ENCODE peak calls at places on chromosome 13, in nine cellular contexts. Y is AG04449, O is transverse colon, L is BJ, A is neural progenitor cell, U is fibroblast of pulmonary artery, K is right cardiac atrium, Z is PC-9, B is GM23248. G is an unnamed sample.

GRCh38 chr13:30730526-30730925 is 4.8 kb upstream of the ALOX5AP start:
- DNase-seq in Y (no peak), O (no peak), L (no peak), A (peak), U (no peak), K (peak), Z (no peak), B (no peak), G (no peak)

GRCh38 chr13:90640976-90641375 is 706.5 kb upstream of the MIR17HG start:
- DNase-seq in Y (no peak), O (no peak), L (peak), A (no peak), U (peak), K (no peak), Z (no peak), B (peak), G (peak)

GRCh38 chr13:77868717-77869116 is 49.9 kb downstream of the EDNRB start:
- DNase-seq in Y (no peak), O (no peak), L (no peak), A (no peak), U (peak), K (no peak), Z (no peak), B (peak), G (peak)

GRCh38 chr13:23921451-23921888 is 24.2 kb upstream of the C1QTNF9B start:
- DNase-seq in Y (no peak), O (no peak), L (no peak), A (peak), U (peak), K (no peak), Z (peak), B (peak), G (peak)

GRCh38 chr13:73913043-73913740 is 221.0 kb downstream of the KLF12 start:
- DNase-seq in Y (peak), O (no peak), L (no peak), A (no peak), U (peak), K (no peak), Z (no peak), B (peak), G (no peak)

GRCh38 chr13:71591380-71591779 is 275.6 kb downstream of the DACH1 start:
- DNase-seq in Y (no peak), O (no peak), L (no peak), A (no peak), U (no peak), K (no peak), Z (no peak), B (no peak), G (no peak)

GRCh38 chr13:31945202-31945978 is 86.2 kb upstream of the FRY start:
- DNase-seq in Y (peak), O (peak), L (peak), A (peak), U (peak), K (peak), Z (peak), B (peak), G (peak)

GRCh38 chr13:75076476-75076875 is 405.5 kb downstream of the TBC1D4 start:
- DNase-seq in Y (no peak), O (no peak), L (no peak), A (peak), U (no peak), K (no peak), Z (no peak), B (no peak), G (no peak)

GRCh38 chr13:49759503-49759902 is 33.0 kb downstream of the KPNA3 start:
- DNase-seq in Y (no peak), O (no peak), L (no peak), A (no peak), U (no peak), K (no peak), Z (no peak), B (no peak), G (peak)

GRCh38 chr13:49443327-49443688 is 556 bp downstream of the CAB39L start:
- DNase-seq in Y (no peak), O (no peak), L (no peak), A (peak), U (peak), K (no peak), Z (no peak), B (peak), G (no peak)

GRCh38 chr13:113562866-113563265 is 21.7 kb upstream of the TFDP1 start:
- DNase-seq in Y (no peak), O (no peak), L (no peak), A (no peak), U (no peak), K (no peak), Z (no peak), B (no peak), G (no peak)

GRCh38 chr13:105894711-105895110 is 640.8 kb downstream of the EFNB2 start:
- DNase-seq in Y (no peak), O (no peak), L (no peak), A (no peak), U (peak), K (no peak), Z (no peak), B (no peak), G (no peak)

GRCh38 chr13:113914333-113915011 is 50.6 kb upstream of the GAS6 start:
- DNase-seq in Y (no peak), O (no peak), L (no peak), A (no peak), U (no peak), K (no peak), Z (no peak), B (no peak), G (no peak)

GRCh38 chr13:111242585-111242984 is 77.9 kb upstream of the TEX29 start:
- DNase-seq in Y (no peak), O (no peak), L (no peak), A (no peak), U (no peak), K (no peak), Z (no peak), B (no peak), G (no peak)

GRCh38 chr13:30616927-30617314 is 799 bp upstream of the USPL1 start:
- DNase-seq in Y (peak), O (peak), L (peak), A (peak), U (peak), K (no peak), Z (peak), B (peak), G (peak)

GRCh38 chr13:26517931-26518330 is 39.6 kb upstream of the WASF3 start:
- DNase-seq in Y (no peak), O (no peak), L (no peak), A (no peak), U (no peak), K (no peak), Z (no peak), B (no peak), G (no peak)

GRCh38 chr13:77386880-77387606 is 60.1 kb upstream of the MYCBP2 start:
- DNase-seq in Y (peak), O (no peak), L (peak), A (no peak), U (peak), K (peak), Z (no peak), B (peak), G (no peak)

GRCh38 chr13:80529734-80530133 is 188.8 kb upstream of the SPRY2 start:
- DNase-seq in Y (no peak), O (no peak), L (no peak), A (no peak), U (no peak), K (no peak), Z (peak), B (no peak), G (no peak)

GRCh38 chr13:113333076-113333475 is 30.9 kb downstream of the GRTP1 start:
- DNase-seq in Y (no peak), O (no peak), L (no peak), A (no peak), U (no peak), K (no peak), Z (peak), B (no peak), G (no peak)

GRCh38 chr13:36712785-36713184 is 39.0 kb downstream of the SERTM1 start:
- DNase-seq in Y (no peak), O (no peak), L (peak), A (no peak), U (peak), K (no peak), Z (no peak), B (peak), G (peak)

GRCh38 chr13:98482476-98483444 is 94.1 kb downstream of the STK24 start:
- DNase-seq in Y (no peak), O (peak), L (no peak), A (peak), U (peak), K (peak), Z (no peak), B (peak), G (no peak)

GRCh38 chr13:22837980-22838615 is 342.7 kb upstream of the SGCG start:
- DNase-seq in Y (no peak), O (no peak), L (no peak), A (no peak), U (no peak), K (peak), Z (no peak), B (no peak), G (no peak)

GRCh38 chr13:35198821-35199220 is 256.8 kb downstream of the NBEA start:
- DNase-seq in Y (no peak), O (no peak), L (no peak), A (no peak), U (no peak), K (no peak), Z (no peak), B (no peak), G (no peak)

GRCh38 chr13:26132756-26133155 is 80.9 kb upstream of the SHISA2 start:
- DNase-seq in Y (no peak), O (no peak), L (no peak), A (peak), U (peak), K (no peak), Z (no peak), B (peak), G (peak)

GRCh38 chr13:27619093-27619705 is 1.1 kb downstream of the LNX2 start:
- DNase-seq in Y (no peak), O (no peak), L (no peak), A (no peak), U (peak), K (peak), Z (no peak), B (peak), G (no peak)

GRCh38 chr13:50127017-50127725 is 111.9 kb downstream of the KCNRG start:
- DNase-seq in Y (no peak), O (peak), L (no peak), A (peak), U (peak), K (peak), Z (no peak), B (peak), G (no peak)

GRCh38 chr13:85431720-85432119 is 367.5 kb downstream of the SLITRK6 start:
- DNase-seq in Y (no peak), O (no peak), L (no peak), A (no peak), U (no peak), K (peak), Z (no peak), B (no peak), G (no peak)

GRCh38 chr13:36163303-36163702 is 32.1 kb upstream of the DCLK1 start:
- DNase-seq in Y (no peak), O (no peak), L (no peak), A (no peak), U (no peak), K (no peak), Z (no peak), B (no peak), G (peak)

GRCh38 chr13:23778007-23778687 is 111.1 kb downstream of the MIPEP start:
- DNase-seq in Y (no peak), O (no peak), L (no peak), A (no peak), U (no peak), K (peak), Z (no peak), B (no peak), G (no peak)

GRCh38 chr13:110976785-110977184 is 61.9 kb upstream of the ANKRD10 start:
- DNase-seq in Y (no peak), O (no peak), L (no peak), A (no peak), U (no peak), K (no peak), Z (no peak), B (no peak), G (no peak)

GRCh38 chr13:97325738-97326137 is 103.6 kb downstream of the MBNL2 start:
- DNase-seq in Y (no peak), O (no peak), L (no peak), A (no peak), U (no peak), K (no peak), Z (no peak), B (no peak), G (no peak)

GRCh38 chr13:30763786-30764440 is 28.6 kb downstream of the ALOX5AP start:
- DNase-seq in Y (no peak), O (no peak), L (no peak), A (no peak), U (peak), K (no peak), Z (no peak), B (peak), G (no peak)

GRCh38 chr13:85520445-85520844 is 278.8 kb downstream of the SLITRK6 start:
- DNase-seq in Y (no peak), O (no peak), L (no peak), A (no peak), U (peak), K (no peak), Z (no peak), B (no peak), G (no peak)

GRCh38 chr13:81987159-81987558 is 1646.2 kb upstream of the SPRY2 start:
- DNase-seq in Y (no peak), O (no peak), L (no peak), A (peak), U (no peak), K (no peak), Z (no peak), B (no peak), G (peak)

GRCh38 chr13:48678316-48678715 is 24.6 kb downstream of the CYSLTR2 start:
- DNase-seq in Y (no peak), O (no peak), L (no peak), A (peak), U (no peak), K (no peak), Z (no peak), B (no peak), G (peak)

GRCh38 chr13:47190696-47191095 is 293.8 kb upstream of the HTR2A start:
- DNase-seq in Y (no peak), O (no peak), L (no peak), A (no peak), U (no peak), K (no peak), Z (no peak), B (no peak), G (no peak)

GRCh38 chr13:48265217-48265815 is 32.3 kb downstream of the ITM2B start:
- DNase-seq in Y (no peak), O (peak), L (no peak), A (no peak), U (no peak), K (no peak), Z (no peak), B (no peak), G (peak)

GRCh38 chr13:110254151-110254679 is 52.7 kb downstream of the COL4A1 start:
- DNase-seq in Y (no peak), O (no peak), L (no peak), A (no peak), U (no peak), K (no peak), Z (no peak), B (no peak), G (no peak)

GRCh38 chr13:97136418-97136817 is 85.7 kb upstream of the MBNL2 start:
- DNase-seq in Y (no peak), O (no peak), L (no peak), A (no peak), U (no peak), K (no peak), Z (no peak), B (no peak), G (peak)

GRCh38 chr13:60410299-60410698 is 13.3 kb downstream of the TDRD3 start:
- DNase-seq in Y (no peak), O (no peak), L (no peak), A (no peak), U (no peak), K (no peak), Z (no peak), B (no peak), G (no peak)

GRCh38 chr13:79462895-79463294 is 18.1 kb upstream of the NDFIP2 start:
- DNase-seq in Y (no peak), O (no peak), L (no peak), A (no peak), U (no peak), K (no peak), Z (no peak), B (no peak), G (no peak)
- H3K4me3 ChIP-seq in Y (no peak), O (no peak), L (no peak), A (no peak), U (no peak), K (no peak), Z (no peak), B (no peak), G (no peak)

GRCh38 chr13:40963927-40964326 is 55.2 kb downstream of the ELF1 start:
- DNase-seq in Y (no peak), O (no peak), L (no peak), A (no peak), U (peak), K (no peak), Z (peak), B (peak), G (no peak)

GRCh38 chr13:40968416-40969000 is 50.6 kb downstream of the ELF1 start:
- DNase-seq in Y (no peak), O (no peak), L (no peak), A (no peak), U (no peak), K (no peak), Z (no peak), B (peak), G (no peak)

GRCh38 chr13:40969169-40969901 is 49.8 kb downstream of the ELF1 start:
- DNase-seq in Y (no peak), O (no peak), L (no peak), A (no peak), U (no peak), K (no peak), Z (no peak), B (no peak), G (no peak)

GRCh38 chr13:40961826-40962225 is 57.3 kb downstream of the ELF1 start:
- DNase-seq in Y (no peak), O (no peak), L (no peak), A (no peak), U (no peak), K (no peak), Z (no peak), B (no peak), G (no peak)

DNA sequence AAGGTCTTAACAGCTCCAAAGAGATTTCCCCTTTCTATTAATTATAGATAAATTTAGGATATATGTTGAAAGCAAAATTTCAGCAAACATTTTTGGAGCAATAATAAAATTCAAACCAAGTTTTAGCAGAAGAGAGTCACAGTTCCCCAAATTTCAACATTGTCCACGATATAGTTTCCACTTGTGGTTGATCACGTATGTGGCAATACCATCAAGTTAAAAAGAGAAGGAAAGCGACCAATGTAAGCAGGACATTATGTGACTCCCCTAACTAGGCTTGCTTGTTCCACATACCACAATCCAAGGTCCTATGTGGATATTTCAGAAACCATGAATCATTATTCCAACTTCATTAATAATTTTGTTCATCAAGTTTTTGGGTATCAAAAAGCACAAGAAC is 52.8 kb downstream of the ELF1 start:
- DNase-seq in Y (no peak), O (no peak), L (no peak), A (no peak), U (no peak), K (no peak), Z (no peak), B (no peak), G (no peak)
- H3K4me3 ChIP-seq in Y (no peak), O (no peak), L (no peak), A (no peak), U (no peak), K (no peak), Z (no peak), B (no peak), G (no peak)

GRCh38 chr13:99982021-99982740 is 597 bp downstream of the ZIC2 start:
- DNase-seq in Y (no peak), O (no peak), L (no peak), A (peak), U (no peak), K (peak), Z (no peak), B (peak), G (peak)

GRCh38 chr13:99982741-99983400 is 1.3 kb downstream of the ZIC2 start:
- DNase-seq in Y (no peak), O (no peak), L (no peak), A (peak), U (no peak), K (peak), Z (no peak), B (no peak), G (peak)

GRCh38 chr13:99984134-99984462 is 2.5 kb downstream of the ZIC2 start:
- DNase-seq in Y (no peak), O (no peak), L (no peak), A (peak), U (no peak), K (no peak), Z (no peak), B (no peak), G (peak)

GRCh38 chr13:99984463-99985242 is 3.1 kb downstream of the ZIC2 start:
- DNase-seq in Y (no peak), O (no peak), L (no peak), A (peak), U (no peak), K (peak), Z (no peak), B (no peak), G (peak)

GRCh38 chr13:99983401-99984133 is 2.0 kb downstream of the ZIC2 start:
- DNase-seq in Y (no peak), O (no peak), L (no peak), A (peak), U (no peak), K (no peak), Z (peak), B (peak), G (peak)
- H3K4me3 ChIP-seq in Y (no peak), O (no peak), L (no peak), A (peak), U (no peak), K (no peak), Z (peak), B (no peak), G (peak)

GRCh38 chr13:20127263-20127562 is 33.6 kb downstream of the GJA3 start:
- DNase-seq in Y (no peak), O (no peak), L (no peak), A (no peak), U (peak), K (no peak), Z (no peak), B (no peak), G (no peak)
- H3K4me3 ChIP-seq in Y (no peak), O (peak), L (peak), A (peak), U (peak), K (peak), Z (peak), B (peak), G (peak)

DNA sequence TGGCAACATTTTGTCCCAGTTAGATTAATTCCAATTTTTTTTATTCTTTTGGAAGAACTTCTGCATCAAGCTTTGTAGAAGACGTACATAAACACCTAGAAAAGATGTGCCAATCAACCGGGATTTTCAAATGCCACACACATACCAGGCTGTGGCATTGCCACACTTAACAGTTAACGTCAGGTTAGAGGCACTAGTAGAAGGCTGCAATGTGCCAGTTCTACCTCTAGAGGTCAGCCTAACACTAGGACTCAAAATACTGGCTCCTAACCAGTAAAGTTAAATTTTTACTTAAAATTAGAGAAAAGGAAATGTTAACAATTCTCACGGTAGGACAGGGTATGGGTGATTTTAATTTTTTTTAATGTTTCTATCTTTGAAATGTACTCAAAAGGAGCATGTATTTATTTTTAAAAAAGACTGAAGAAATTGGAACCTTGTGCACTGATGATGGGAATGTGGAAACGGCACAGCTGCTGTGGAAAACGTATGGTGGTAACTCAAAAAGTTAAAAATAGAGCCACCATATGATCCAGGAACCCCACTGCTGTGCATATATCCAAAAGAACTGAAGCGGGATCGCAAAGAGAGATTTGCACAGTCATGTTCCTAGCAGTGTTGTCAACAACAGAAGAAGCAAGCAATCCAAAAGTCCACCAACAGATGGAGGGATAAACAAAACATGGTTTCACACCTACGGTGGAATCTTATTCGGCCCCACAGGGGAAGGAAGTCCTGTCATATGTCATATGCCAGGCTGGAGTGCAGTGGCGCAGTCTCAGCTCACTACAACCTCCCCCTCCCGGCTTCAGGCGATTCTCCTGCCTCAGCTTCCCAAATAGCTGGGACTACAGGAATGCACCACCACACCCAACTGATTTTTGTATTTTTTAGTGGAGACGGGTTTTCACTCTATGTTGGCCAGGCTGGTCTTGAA is 30.3 kb downstream of the CRYL1 start:
- DNase-seq in Y (peak), O (peak), L (no peak), A (peak), U (peak), K (no peak), Z (peak), B (peak), G (peak)
- H3K4me3 ChIP-seq in Y (peak), O (no peak), L (no peak), A (no peak), U (no peak), K (peak), Z (no peak), B (peak), G (no peak)

G was measured in A673.